ENCODE peak calls at places on chromosomes 7 and 10, in ten cellular contexts. One of them, this sample, is unnamed.
A peak's percentile ranks its signal among the peaks of the same experiment; 100 is the strongest.

GRCh38 chr7:91228927-91229326 is 35.3 kb upstream of the FZD1 start:
- DNase-seq in tibial nerve: no peak
- DNase-seq in activated T-helper 1 cell treated with anti-CD3 and anti-CD28 coated beads, Interleukin-2, amount 50 U/mL, for 16 hours: no peak
- DNase-seq in naive thymus-derived CD8-positive, alpha-beta T cell: no peak
- DNase-seq in NCI-H2029 treated with DMSO at 0.1 percent for 48 hours: no peak
- DNase-seq in left cardiac atrium: no peak
- DNase-seq in GM12865: no peak
- DNase-seq in choroid plexus epithelial cell: no peak
- DNase-seq in BE2C: no peak
- DNase-seq in EL: no peak
- DNase-seq in this sample: no peak

GRCh38 chr7:29194206-29194593 is 375 bp upstream of the CHN2 start:
- DNase-seq in tibial nerve: no peak
- DNase-seq in activated T-helper 1 cell treated with anti-CD3 and anti-CD28 coated beads, Interleukin-2, amount 50 U/mL, for 16 hours: no peak
- DNase-seq in naive thymus-derived CD8-positive, alpha-beta T cell: no peak
- DNase-seq in NCI-H2029 treated with DMSO at 0.1 percent for 48 hours: no peak
- DNase-seq in left cardiac atrium: peak; percentile 23
- DNase-seq in GM12865: no peak
- DNase-seq in choroid plexus epithelial cell: no peak
- DNase-seq in BE2C: peak; percentile 14
- DNase-seq in EL: no peak
- DNase-seq in this sample: no peak

GRCh38 chr7:7201583-7202374 is 19.4 kb downstream of the C1GALT1 start:
- DNase-seq in tibial nerve: no peak
- DNase-seq in activated T-helper 1 cell treated with anti-CD3 and anti-CD28 coated beads, Interleukin-2, amount 50 U/mL, for 16 hours: no peak
- DNase-seq in naive thymus-derived CD8-positive, alpha-beta T cell: peak; percentile 50
- DNase-seq in NCI-H2029 treated with DMSO at 0.1 percent for 48 hours: no peak
- DNase-seq in left cardiac atrium: no peak
- DNase-seq in GM12865: peak; percentile 85
- DNase-seq in choroid plexus epithelial cell: no peak
- DNase-seq in BE2C: peak; percentile 22
- DNase-seq in EL: no peak
- DNase-seq in this sample: no peak

GRCh38 chr10:132836248-132836831 is 50.4 kb upstream of the NKX6-2 start:
- DNase-seq in tibial nerve: no peak
- DNase-seq in activated T-helper 1 cell treated with anti-CD3 and anti-CD28 coated beads, Interleukin-2, amount 50 U/mL, for 16 hours: no peak
- DNase-seq in naive thymus-derived CD8-positive, alpha-beta T cell: no peak
- DNase-seq in NCI-H2029 treated with DMSO at 0.1 percent for 48 hours: no peak
- DNase-seq in left cardiac atrium: no peak
- DNase-seq in GM12865: no peak
- DNase-seq in choroid plexus epithelial cell: no peak
- DNase-seq in BE2C: no peak
- DNase-seq in EL: no peak
- DNase-seq in this sample: peak; percentile 85

GRCh38 chr7:64653721-64654401 is 12.1 kb upstream of the ZNF107 start:
- DNase-seq in tibial nerve: no peak
- DNase-seq in activated T-helper 1 cell treated with anti-CD3 and anti-CD28 coated beads, Interleukin-2, amount 50 U/mL, for 16 hours: no peak
- DNase-seq in naive thymus-derived CD8-positive, alpha-beta T cell: no peak
- DNase-seq in NCI-H2029 treated with DMSO at 0.1 percent for 48 hours: no peak
- DNase-seq in left cardiac atrium: no peak
- DNase-seq in GM12865: no peak
- DNase-seq in choroid plexus epithelial cell: no peak
- DNase-seq in BE2C: no peak
- DNase-seq in EL: no peak
- DNase-seq in this sample: peak; percentile 30

GRCh38 chr7:94823952-94824351 is 83.4 kb upstream of the PPP1R9A start:
- DNase-seq in tibial nerve: no peak
- DNase-seq in activated T-helper 1 cell treated with anti-CD3 and anti-CD28 coated beads, Interleukin-2, amount 50 U/mL, for 16 hours: no peak
- DNase-seq in naive thymus-derived CD8-positive, alpha-beta T cell: no peak
- DNase-seq in NCI-H2029 treated with DMSO at 0.1 percent for 48 hours: no peak
- DNase-seq in left cardiac atrium: no peak
- DNase-seq in GM12865: no peak
- DNase-seq in choroid plexus epithelial cell: peak; percentile 59
- DNase-seq in BE2C: no peak
- DNase-seq in EL: peak; percentile 68
- DNase-seq in this sample: no peak

GRCh38 chr7:100400656-100401055 is 27.4 kb downstream of the PILRA start:
- DNase-seq in tibial nerve: no peak
- DNase-seq in activated T-helper 1 cell treated with anti-CD3 and anti-CD28 coated beads, Interleukin-2, amount 50 U/mL, for 16 hours: no peak
- DNase-seq in naive thymus-derived CD8-positive, alpha-beta T cell: no peak
- DNase-seq in NCI-H2029 treated with DMSO at 0.1 percent for 48 hours: no peak
- DNase-seq in left cardiac atrium: no peak
- DNase-seq in GM12865: peak; percentile 48
- DNase-seq in choroid plexus epithelial cell: peak; percentile 10
- DNase-seq in BE2C: peak; percentile 50
- DNase-seq in EL: peak; percentile 13
- DNase-seq in this sample: no peak

GRCh38 chr7:36742911-36743775 is 18.8 kb upstream of the AOAH start:
- DNase-seq in tibial nerve: no peak
- DNase-seq in activated T-helper 1 cell treated with anti-CD3 and anti-CD28 coated beads, Interleukin-2, amount 50 U/mL, for 16 hours: no peak
- DNase-seq in naive thymus-derived CD8-positive, alpha-beta T cell: no peak
- DNase-seq in NCI-H2029 treated with DMSO at 0.1 percent for 48 hours: no peak
- DNase-seq in left cardiac atrium: no peak
- DNase-seq in GM12865: peak; percentile 61
- DNase-seq in choroid plexus epithelial cell: no peak
- DNase-seq in BE2C: no peak
- DNase-seq in EL: no peak
- DNase-seq in this sample: no peak

GRCh38 chr10:19874791-19875190 is 58.6 kb downstream of the PLXDC2 start:
- DNase-seq in tibial nerve: no peak
- DNase-seq in activated T-helper 1 cell treated with anti-CD3 and anti-CD28 coated beads, Interleukin-2, amount 50 U/mL, for 16 hours: no peak
- DNase-seq in naive thymus-derived CD8-positive, alpha-beta T cell: no peak
- DNase-seq in NCI-H2029 treated with DMSO at 0.1 percent for 48 hours: no peak
- DNase-seq in left cardiac atrium: no peak
- DNase-seq in GM12865: no peak
- DNase-seq in choroid plexus epithelial cell: peak; percentile 76
- DNase-seq in BE2C: no peak
- DNase-seq in EL: no peak
- DNase-seq in this sample: no peak

GRCh38 chr10:23096814-23097549 is 1.6 kb downstream of the MSRB2 start:
- DNase-seq in tibial nerve: no peak
- DNase-seq in activated T-helper 1 cell treated with anti-CD3 and anti-CD28 coated beads, Interleukin-2, amount 50 U/mL, for 16 hours: no peak
- DNase-seq in naive thymus-derived CD8-positive, alpha-beta T cell: no peak
- DNase-seq in NCI-H2029 treated with DMSO at 0.1 percent for 48 hours: peak; percentile 30
- DNase-seq in left cardiac atrium: no peak
- DNase-seq in GM12865: no peak
- DNase-seq in choroid plexus epithelial cell: peak; percentile 64
- DNase-seq in BE2C: peak; percentile 68
- DNase-seq in EL: peak; percentile 43
- DNase-seq in this sample: no peak

GRCh38 chr7:47361746-47362215 is 220.1 kb downstream of the TNS3 start:
- DNase-seq in tibial nerve: no peak
- DNase-seq in activated T-helper 1 cell treated with anti-CD3 and anti-CD28 coated beads, Interleukin-2, amount 50 U/mL, for 16 hours: no peak
- DNase-seq in naive thymus-derived CD8-positive, alpha-beta T cell: no peak
- DNase-seq in NCI-H2029 treated with DMSO at 0.1 percent for 48 hours: peak; percentile 46
- DNase-seq in left cardiac atrium: peak; percentile 54
- DNase-seq in GM12865: peak; percentile 20
- DNase-seq in choroid plexus epithelial cell: peak; percentile 87
- DNase-seq in BE2C: no peak
- DNase-seq in EL: peak; percentile 90
- DNase-seq in this sample: no peak

GRCh38 chr7:107955394-107955793 is 47.6 kb downstream of the LAMB1 start:
- DNase-seq in tibial nerve: no peak
- DNase-seq in activated T-helper 1 cell treated with anti-CD3 and anti-CD28 coated beads, Interleukin-2, amount 50 U/mL, for 16 hours: no peak
- DNase-seq in naive thymus-derived CD8-positive, alpha-beta T cell: no peak
- DNase-seq in NCI-H2029 treated with DMSO at 0.1 percent for 48 hours: no peak
- DNase-seq in left cardiac atrium: no peak
- DNase-seq in GM12865: no peak
- DNase-seq in choroid plexus epithelial cell: no peak
- DNase-seq in BE2C: no peak
- DNase-seq in EL: no peak
- DNase-seq in this sample: no peak

GRCh38 chr10:70068925-70069324 is 16.3 kb downstream of the MACROH2A2 start:
- DNase-seq in tibial nerve: no peak
- DNase-seq in activated T-helper 1 cell treated with anti-CD3 and anti-CD28 coated beads, Interleukin-2, amount 50 U/mL, for 16 hours: no peak
- DNase-seq in naive thymus-derived CD8-positive, alpha-beta T cell: no peak
- DNase-seq in NCI-H2029 treated with DMSO at 0.1 percent for 48 hours: no peak
- DNase-seq in left cardiac atrium: no peak
- DNase-seq in GM12865: no peak
- DNase-seq in choroid plexus epithelial cell: no peak
- DNase-seq in BE2C: no peak
- DNase-seq in EL: no peak
- DNase-seq in this sample: no peak

GRCh38 chr10:98956576-98957260 is 278.9 kb downstream of the HPSE2 start:
- DNase-seq in tibial nerve: no peak
- DNase-seq in activated T-helper 1 cell treated with anti-CD3 and anti-CD28 coated beads, Interleukin-2, amount 50 U/mL, for 16 hours: no peak
- DNase-seq in naive thymus-derived CD8-positive, alpha-beta T cell: no peak
- DNase-seq in NCI-H2029 treated with DMSO at 0.1 percent for 48 hours: no peak
- DNase-seq in left cardiac atrium: no peak
- DNase-seq in GM12865: no peak
- DNase-seq in choroid plexus epithelial cell: peak; percentile 0
- DNase-seq in BE2C: no peak
- DNase-seq in EL: peak; percentile 56
- DNase-seq in this sample: no peak

GRCh38 chr10:110609592-110609991 is 34.5 kb upstream of the RBM20 start:
- DNase-seq in tibial nerve: no peak
- DNase-seq in activated T-helper 1 cell treated with anti-CD3 and anti-CD28 coated beads, Interleukin-2, amount 50 U/mL, for 16 hours: no peak
- DNase-seq in naive thymus-derived CD8-positive, alpha-beta T cell: no peak
- DNase-seq in NCI-H2029 treated with DMSO at 0.1 percent for 48 hours: no peak
- DNase-seq in left cardiac atrium: no peak
- DNase-seq in GM12865: no peak
- DNase-seq in choroid plexus epithelial cell: no peak
- DNase-seq in BE2C: peak; percentile 74
- DNase-seq in EL: peak; percentile 16
- DNase-seq in this sample: no peak

GRCh38 chr10:8544057-8544380 is 489.5 kb downstream of the GATA3 start:
- DNase-seq in tibial nerve: no peak
- DNase-seq in activated T-helper 1 cell treated with anti-CD3 and anti-CD28 coated beads, Interleukin-2, amount 50 U/mL, for 16 hours: no peak
- DNase-seq in naive thymus-derived CD8-positive, alpha-beta T cell: no peak
- DNase-seq in NCI-H2029 treated with DMSO at 0.1 percent for 48 hours: no peak
- DNase-seq in left cardiac atrium: no peak
- DNase-seq in GM12865: no peak
- DNase-seq in choroid plexus epithelial cell: no peak
- DNase-seq in BE2C: no peak
- DNase-seq in EL: no peak
- DNase-seq in this sample: no peak

GRCh38 chr10:69801094-69801433 is 642 bp upstream of the COL13A1 start:
- DNase-seq in tibial nerve: no peak
- DNase-seq in activated T-helper 1 cell treated with anti-CD3 and anti-CD28 coated beads, Interleukin-2, amount 50 U/mL, for 16 hours: no peak
- DNase-seq in naive thymus-derived CD8-positive, alpha-beta T cell: no peak
- DNase-seq in NCI-H2029 treated with DMSO at 0.1 percent for 48 hours: no peak
- DNase-seq in left cardiac atrium: peak; percentile 63
- DNase-seq in GM12865: peak; percentile 40
- DNase-seq in choroid plexus epithelial cell: peak; percentile 60
- DNase-seq in BE2C: peak; percentile 71
- DNase-seq in EL: peak; percentile 75
- DNase-seq in this sample: no peak